ENCODE peak calls at places on chromosomes 16 and 17, in six cellular contexts. U, Y, O, V, X and K are unnamed samples.

GRCh38 chr17:35104844-35105450 is 14.7 kb downstream of the RAD51D start:
- DNase-seq in U (no peak), Y (no peak), O (no peak), V (no peak), X (no peak), K (no peak)

GRCh38 chr17:41101586-41102259 is at the start of gene KRTAP4-16:
- DNase-seq in U (no peak), Y (no peak), O (no peak), V (no peak), X (no peak), K (no peak)

GRCh38 chr16:20042848-20043247 is 30.8 kb downstream of the GPR139 start:
- DNase-seq in U (no peak), Y (no peak), O (no peak), V (no peak), X (no peak), K (no peak)

GRCh38 chr16:3285131-3285530 is 1.8 kb downstream of the ZNF263 start:
- DNase-seq in U (no peak), Y (no peak), O (no peak), V (no peak), X (no peak), K (no peak)

GRCh38 chr17:28646039-28646754 is 1.2 kb upstream of the BLTP2 start:
- DNase-seq in U (no peak), Y (no peak), O (no peak), V (no peak), X (no peak), K (peak)

GRCh38 chr16:88533945-88534641 is 36.1 kb upstream of the ZC3H18 start:
- DNase-seq in U (peak), Y (peak), O (no peak), V (no peak), X (peak), K (peak)

GRCh38 chr17:28398280-28398981 is 7.6 kb downstream of the SLC46A1 start:
- DNase-seq in U (no peak), Y (no peak), O (no peak), V (no peak), X (no peak), K (no peak)

GRCh38 chr16:24653725-24654124 is 75.7 kb upstream of the TNRC6A start:
- DNase-seq in U (no peak), Y (no peak), O (no peak), V (no peak), X (no peak), K (no peak)

GRCh38 chr16:81558444-81559175 is 114.0 kb downstream of the CMIP start:
- DNase-seq in U (no peak), Y (no peak), O (no peak), V (no peak), X (peak), K (no peak)

GRCh38 chr17:42568341-42569111 is 1.6 kb downstream of the MLX start:
- DNase-seq in U (no peak), Y (no peak), O (no peak), V (no peak), X (peak), K (no peak)

GRCh38 chr16:85202631-85203461 is 90.6 kb upstream of the CIBAR2 start:
- DNase-seq in U (peak), Y (no peak), O (peak), V (no peak), X (peak), K (peak)

GRCh38 chr16:66121466-66121865 is 245.0 kb upstream of the CDH5 start:
- DNase-seq in U (no peak), Y (no peak), O (no peak), V (no peak), X (no peak), K (no peak)

GRCh38 chr17:68697850-68698313 is 96.7 kb upstream of the FAM20A start:
- DNase-seq in U (peak), Y (no peak), O (peak), V (no peak), X (no peak), K (peak)

GRCh38 chr16:29662729-29663019 is 373 bp upstream of the SPN start:
- DNase-seq in U (no peak), Y (peak), O (no peak), V (no peak), X (no peak), K (no peak)

GRCh38 chr17:31627960-31628359 is 231.1 kb downstream of the COPRS start:
- DNase-seq in U (no peak), Y (no peak), O (peak), V (peak), X (no peak), K (peak)

DNA sequence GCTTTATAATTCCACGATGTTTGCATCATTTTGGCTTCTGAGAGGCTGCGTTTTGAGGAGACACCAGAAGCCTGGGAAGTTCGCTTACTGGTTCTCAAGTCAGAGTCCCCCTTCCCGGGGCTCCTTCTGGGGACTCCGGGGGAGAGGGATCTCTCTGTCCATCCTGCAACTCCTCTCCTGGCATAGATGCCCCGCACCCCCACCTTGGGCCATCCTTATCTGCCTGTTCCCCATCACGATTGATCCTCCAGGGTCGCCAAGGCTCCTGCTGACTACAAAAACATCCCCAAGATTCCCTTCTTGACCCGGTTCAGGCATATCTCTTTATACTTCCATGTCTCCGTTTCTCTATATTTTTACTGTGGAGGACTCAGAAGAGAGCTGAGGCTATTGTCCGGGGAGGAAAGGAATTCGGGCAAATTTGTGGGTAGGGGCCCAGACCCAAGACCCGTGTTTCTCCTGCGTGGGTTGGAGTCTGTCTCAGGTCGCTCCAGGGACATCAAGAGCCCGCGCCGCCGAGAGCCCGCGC is 18.4 kb upstream of the HOXB13 start:
- DNase-seq in U (no peak), Y (no peak), O (no peak), V (no peak), X (no peak), K (no peak)
- H3K4me3 ChIP-seq in U (no peak), Y (no peak), O (no peak), V (no peak), X (no peak), K (no peak)

DNA sequence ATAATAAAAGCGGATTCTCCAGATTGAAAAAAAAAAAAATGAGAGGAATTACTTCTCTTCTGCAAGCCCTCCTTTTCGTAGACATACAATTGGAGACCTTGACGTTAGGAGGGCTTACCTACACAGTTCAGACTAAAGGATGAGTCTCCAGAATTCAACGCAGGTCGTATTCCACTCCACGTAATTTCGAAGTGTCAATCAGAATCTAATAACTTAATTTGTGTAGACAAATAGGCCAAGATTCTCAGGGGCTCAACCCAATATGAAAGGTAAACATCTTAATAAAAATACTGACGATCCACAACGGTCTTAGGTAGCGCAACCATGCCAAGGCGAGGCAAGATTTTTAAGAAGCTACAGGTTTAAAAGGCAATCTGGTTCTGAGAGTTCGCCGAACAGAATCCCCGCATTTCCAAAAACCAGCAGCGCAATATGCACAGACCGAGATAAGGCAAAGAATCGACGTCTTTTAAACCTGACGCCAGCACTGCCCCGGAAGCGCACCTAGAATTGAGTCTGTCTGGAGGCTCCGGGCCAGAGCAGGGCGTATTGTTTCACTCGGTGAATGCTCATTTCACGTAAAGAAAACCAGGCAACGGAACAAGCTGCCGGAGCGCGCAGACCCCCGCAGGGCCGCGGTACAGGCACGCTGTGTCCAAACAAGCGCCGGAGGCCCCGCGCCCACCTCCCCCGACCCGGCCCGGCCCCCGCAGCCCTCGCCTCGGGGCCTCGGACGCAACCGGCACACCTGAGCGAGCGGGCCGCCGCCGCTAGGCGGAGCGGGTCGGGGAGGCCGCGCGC is 623 bp downstream of the MBTPS1 start:
- DNase-seq in U (peak), Y (peak), O (no peak), V (no peak), X (no peak), K (peak)
- TF ChIP-seq CTCF in U (no peak), Y (peak), O (no peak), V (no peak), X (peak), K (peak)

GRCh38 chr17:79562806-79563141 is 48.1 kb downstream of the RBFOX3 start:
- DNase-seq in U (no peak), Y (no peak), O (no peak), V (no peak), X (no peak), K (no peak)
- H3K4me3 ChIP-seq in U (no peak), Y (no peak), O (no peak), V (no peak), X (no peak), K (no peak)

GRCh38 chr16:1316033-1316405 is 6.6 kb downstream of the UBE2I start:
- DNase-seq in U (no peak), Y (no peak), O (no peak), V (no peak), X (no peak), K (no peak)
- TF ChIP-seq CTCF in U (no peak), Y (no peak), O (no peak), V (no peak), X (no peak), K (no peak)

GRCh38 chr16:75097191-75097761 is 19.3 kb downstream of the LDHD start:
- DNase-seq in U (no peak), Y (no peak), O (no peak), V (no peak), X (peak), K (no peak)
- H3K4me3 ChIP-seq in U (no peak), Y (no peak), O (no peak), V (no peak), X (no peak), K (no peak)

DNA sequence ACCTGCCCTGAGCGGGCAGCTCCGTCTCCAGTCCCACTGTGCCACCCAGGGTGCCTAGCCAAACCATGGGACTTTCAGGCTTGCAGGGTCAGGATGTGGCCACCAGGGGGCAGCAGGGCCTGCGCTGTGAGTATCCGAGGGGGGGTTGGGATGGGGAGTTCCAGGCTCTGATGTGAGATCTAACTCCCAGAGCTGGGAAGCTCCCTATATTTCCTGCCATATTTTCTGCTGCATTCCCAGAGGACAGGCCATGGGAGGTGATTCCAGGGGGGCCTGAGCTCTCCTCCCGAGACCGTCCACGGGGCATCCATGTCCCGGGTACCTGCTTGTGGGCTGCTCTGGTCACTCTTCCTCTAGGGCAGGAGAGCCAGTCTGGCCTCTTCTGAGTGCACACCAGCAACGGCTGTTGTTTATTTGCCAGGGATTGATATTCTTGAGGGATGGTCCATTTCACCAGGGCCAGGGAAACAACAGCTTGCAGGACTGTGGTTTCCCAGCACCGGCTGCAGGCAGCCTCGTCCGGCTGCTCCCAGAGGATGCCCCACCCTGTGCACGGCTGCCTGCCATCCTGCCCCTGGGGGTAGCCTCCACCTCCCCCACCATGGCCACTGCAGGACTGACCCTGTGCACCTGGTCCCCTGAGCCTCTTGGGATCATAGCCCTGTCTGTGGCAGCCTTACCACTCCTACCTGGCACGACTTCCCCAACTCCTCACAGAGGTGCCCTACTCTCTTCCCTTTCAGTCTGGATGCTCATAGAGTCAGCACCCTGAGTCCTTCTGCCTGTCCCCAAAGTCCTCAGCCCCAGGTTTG is 1.2 kb downstream of the GPR142 start:
- DNase-seq in U (peak), Y (peak), O (peak), V (no peak), X (no peak), K (peak)
- TF ChIP-seq CTCF in U (peak), Y (peak), O (peak), V (peak), X (peak), K (peak)

DNA sequence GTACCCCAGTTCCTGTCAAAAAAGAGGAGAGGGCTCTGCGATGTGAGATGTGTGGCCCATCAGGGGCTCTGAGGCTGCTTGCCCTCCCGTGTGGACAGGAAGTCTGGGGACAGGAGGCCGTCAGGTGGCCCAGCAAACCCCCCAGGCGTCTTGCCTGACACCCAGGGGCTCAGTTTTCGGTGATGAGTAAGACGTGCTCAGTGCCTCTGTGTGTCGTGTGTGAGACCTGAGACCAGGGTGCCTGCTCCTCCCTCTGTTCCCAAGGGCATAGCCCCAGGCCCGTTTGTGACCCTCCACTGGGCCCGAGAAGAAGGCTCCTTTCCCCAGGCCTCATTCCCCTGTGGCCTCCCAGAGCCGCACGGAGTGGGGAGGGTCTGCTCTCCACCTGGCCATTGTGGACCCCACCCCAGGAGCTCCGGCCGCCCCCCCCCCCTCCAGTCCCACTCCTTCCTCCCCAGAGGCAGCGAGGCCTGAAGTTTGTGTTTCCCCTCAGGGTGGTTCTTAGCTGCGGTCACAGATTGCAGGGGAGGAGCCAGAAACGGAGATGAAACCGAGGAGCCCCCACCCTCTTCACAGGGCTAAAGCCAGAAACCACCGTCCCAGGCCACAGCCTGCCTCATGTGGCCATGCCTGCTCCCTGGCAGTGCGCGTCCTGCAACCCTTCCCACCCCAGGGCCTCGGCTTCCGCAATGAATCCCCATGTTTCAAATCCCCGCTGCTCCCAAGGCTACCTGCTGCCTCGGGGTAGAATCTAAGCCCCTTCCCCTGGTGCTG is 4.9 kb upstream of the ACTG1 start:
- DNase-seq in U (no peak), Y (peak), O (no peak), V (no peak), X (peak), K (no peak)
- H3K4me3 ChIP-seq in U (no peak), Y (peak), O (no peak), V (peak), X (no peak), K (no peak)